ENCODE peak calls at places on chromosome 2, in ten cellular contexts. One of them, this sample, is unnamed.

GRCh38 chr2:36971990-36972389 is 5.7 kb upstream of the STRN start:
- DNase-seq in H9: no peak
- DNase-seq in Peyer's patch: no peak
- DNase-seq in PC-9: no peak
- DNase-seq in brain microvascular endothelial cell: no peak
- DNase-seq in BE2C: no peak
- DNase-seq in cardiac muscle cell: no peak
- DNase-seq in esophagus squamous epithelium: no peak
- DNase-seq in heart left ventricle: no peak
- DNase-seq in pancreas: no peak
- DNase-seq in this sample: no peak

GRCh38 chr2:140392824-140393223 is 1612.6 kb upstream of the NXPH2 start:
- DNase-seq in PC-9: no peak
- DNase-seq in heart left ventricle: no peak
- DNase-seq in cardiac muscle cell: peak; percentile 37
- DNase-seq in brain microvascular endothelial cell: peak; percentile 57
- DNase-seq in H9: no peak
- DNase-seq in Peyer's patch: no peak
- DNase-seq in esophagus squamous epithelium: no peak
- DNase-seq in BE2C: no peak
- DNase-seq in pancreas: no peak
- DNase-seq in this sample: no peak

GRCh38 chr2:228493852-228494251 is 312.4 kb upstream of the SPHKAP start:
- DNase-seq in H9: no peak
- DNase-seq in heart left ventricle: no peak
- DNase-seq in PC-9: no peak
- DNase-seq in BE2C: no peak
- DNase-seq in pancreas: no peak
- DNase-seq in Peyer's patch: no peak
- DNase-seq in brain microvascular endothelial cell: no peak
- DNase-seq in cardiac muscle cell: no peak
- DNase-seq in esophagus squamous epithelium: no peak
- DNase-seq in this sample: no peak

GRCh38 chr2:138012082-138012481 is 47.8 kb downstream of the HNMT start:
- DNase-seq in H9: no peak
- DNase-seq in heart left ventricle: no peak
- DNase-seq in esophagus squamous epithelium: no peak
- DNase-seq in brain microvascular endothelial cell: no peak
- DNase-seq in pancreas: no peak
- DNase-seq in Peyer's patch: no peak
- DNase-seq in cardiac muscle cell: no peak
- DNase-seq in BE2C: no peak
- DNase-seq in PC-9: no peak
- DNase-seq in this sample: no peak

GRCh38 chr2:167551411-167551810 is 663.1 kb downstream of the XIRP2 start:
- DNase-seq in cardiac muscle cell: no peak
- DNase-seq in heart left ventricle: no peak
- DNase-seq in pancreas: no peak
- DNase-seq in PC-9: no peak
- DNase-seq in H9: no peak
- DNase-seq in brain microvascular endothelial cell: no peak
- DNase-seq in BE2C: no peak
- DNase-seq in Peyer's patch: no peak
- DNase-seq in esophagus squamous epithelium: no peak
- DNase-seq in this sample: no peak

GRCh38 chr2:228657807-228658402 is 476.4 kb upstream of the SPHKAP start:
- DNase-seq in BE2C: no peak
- DNase-seq in Peyer's patch: no peak
- DNase-seq in cardiac muscle cell: peak; percentile 62
- DNase-seq in brain microvascular endothelial cell: no peak
- DNase-seq in H9: no peak
- DNase-seq in pancreas: no peak
- DNase-seq in PC-9: peak; percentile 1
- DNase-seq in heart left ventricle: no peak
- DNase-seq in esophagus squamous epithelium: no peak
- DNase-seq in this sample: no peak

GRCh38 chr2:44543773-44544725 is 182.3 kb downstream of the CAMKMT start:
- DNase-seq in cardiac muscle cell: no peak
- DNase-seq in PC-9: peak; percentile 24
- DNase-seq in heart left ventricle: no peak
- DNase-seq in brain microvascular endothelial cell: no peak
- DNase-seq in Peyer's patch: no peak
- DNase-seq in H9: peak; percentile 35
- DNase-seq in pancreas: no peak
- DNase-seq in BE2C: peak; percentile 45
- DNase-seq in esophagus squamous epithelium: no peak
- DNase-seq in this sample: no peak

GRCh38 chr2:85605406-85606115 is 3.1 kb upstream of the TMEM150A start:
- DNase-seq in heart left ventricle: no peak
- DNase-seq in BE2C: no peak
- DNase-seq in brain microvascular endothelial cell: peak; percentile 94
- DNase-seq in pancreas: no peak
- DNase-seq in esophagus squamous epithelium: no peak
- DNase-seq in Peyer's patch: no peak
- DNase-seq in cardiac muscle cell: peak; percentile 94
- DNase-seq in PC-9: no peak
- DNase-seq in H9: no peak
- DNase-seq in this sample: no peak

GRCh38 chr2:234044157-234044556 is 6.3 kb upstream of the SPP2 start:
- DNase-seq in brain microvascular endothelial cell: no peak
- DNase-seq in Peyer's patch: no peak
- DNase-seq in H9: no peak
- DNase-seq in PC-9: no peak
- DNase-seq in pancreas: no peak
- DNase-seq in cardiac muscle cell: peak; percentile 64
- DNase-seq in BE2C: no peak
- DNase-seq in heart left ventricle: no peak
- DNase-seq in esophagus squamous epithelium: no peak
- DNase-seq in this sample: no peak

GRCh38 chr2:191335875-191336464 is 90.8 kb downstream of the MYO1B start:
- DNase-seq in esophagus squamous epithelium: no peak
- DNase-seq in BE2C: no peak
- DNase-seq in cardiac muscle cell: no peak
- DNase-seq in H9: no peak
- DNase-seq in pancreas: no peak
- DNase-seq in heart left ventricle: no peak
- DNase-seq in Peyer's patch: no peak
- DNase-seq in PC-9: no peak
- DNase-seq in brain microvascular endothelial cell: no peak
- DNase-seq in this sample: no peak

GRCh38 chr2:37585295-37585908 is 86.0 kb downstream of the CDC42EP3 start:
- DNase-seq in Peyer's patch: peak; percentile 26
- DNase-seq in PC-9: peak; percentile 35
- DNase-seq in BE2C: no peak
- DNase-seq in brain microvascular endothelial cell: no peak
- DNase-seq in esophagus squamous epithelium: no peak
- DNase-seq in cardiac muscle cell: no peak
- DNase-seq in pancreas: peak; percentile 42
- DNase-seq in H9: no peak
- DNase-seq in heart left ventricle: no peak
- DNase-seq in this sample: no peak

GRCh38 chr2:65491381-65491903 is 59.0 kb upstream of the SPRED2 start:
- DNase-seq in heart left ventricle: no peak
- DNase-seq in BE2C: no peak
- DNase-seq in H9: no peak
- DNase-seq in cardiac muscle cell: no peak
- DNase-seq in pancreas: no peak
- DNase-seq in PC-9: peak; percentile 45
- DNase-seq in esophagus squamous epithelium: no peak
- DNase-seq in Peyer's patch: no peak
- DNase-seq in brain microvascular endothelial cell: peak; percentile 46
- DNase-seq in this sample: no peak

GRCh38 chr2:61887684-61888303 is 662 bp downstream of the CCT4 start:
- DNase-seq in esophagus squamous epithelium: no peak
- DNase-seq in PC-9: no peak
- DNase-seq in brain microvascular endothelial cell: peak; percentile 44
- DNase-seq in Peyer's patch: no peak
- DNase-seq in heart left ventricle: no peak
- DNase-seq in H9: no peak
- DNase-seq in cardiac muscle cell: peak; percentile 53
- DNase-seq in pancreas: no peak
- DNase-seq in BE2C: no peak
- DNase-seq in this sample: no peak

GRCh38 chr2:80303006-80303741 is 1.4 kb downstream of the LRRTM1 start:
- DNase-seq in esophagus squamous epithelium: no peak
- DNase-seq in cardiac muscle cell: no peak
- DNase-seq in pancreas: no peak
- DNase-seq in heart left ventricle: no peak
- DNase-seq in PC-9: no peak
- DNase-seq in Peyer's patch: no peak
- DNase-seq in brain microvascular endothelial cell: no peak
- DNase-seq in H9: peak; percentile 66
- DNase-seq in BE2C: peak; percentile 61
- DNase-seq in this sample: peak; percentile 26

GRCh38 chr2:234081970-234082822 is 31.7 kb downstream of the SPP2 start:
- DNase-seq in brain microvascular endothelial cell: no peak
- DNase-seq in cardiac muscle cell: no peak
- DNase-seq in H9: no peak
- DNase-seq in Peyer's patch: no peak
- DNase-seq in esophagus squamous epithelium: no peak
- DNase-seq in PC-9: peak; percentile 61
- DNase-seq in pancreas: peak; percentile 73
- DNase-seq in BE2C: no peak
- DNase-seq in heart left ventricle: no peak
- DNase-seq in this sample: no peak

DNA sequence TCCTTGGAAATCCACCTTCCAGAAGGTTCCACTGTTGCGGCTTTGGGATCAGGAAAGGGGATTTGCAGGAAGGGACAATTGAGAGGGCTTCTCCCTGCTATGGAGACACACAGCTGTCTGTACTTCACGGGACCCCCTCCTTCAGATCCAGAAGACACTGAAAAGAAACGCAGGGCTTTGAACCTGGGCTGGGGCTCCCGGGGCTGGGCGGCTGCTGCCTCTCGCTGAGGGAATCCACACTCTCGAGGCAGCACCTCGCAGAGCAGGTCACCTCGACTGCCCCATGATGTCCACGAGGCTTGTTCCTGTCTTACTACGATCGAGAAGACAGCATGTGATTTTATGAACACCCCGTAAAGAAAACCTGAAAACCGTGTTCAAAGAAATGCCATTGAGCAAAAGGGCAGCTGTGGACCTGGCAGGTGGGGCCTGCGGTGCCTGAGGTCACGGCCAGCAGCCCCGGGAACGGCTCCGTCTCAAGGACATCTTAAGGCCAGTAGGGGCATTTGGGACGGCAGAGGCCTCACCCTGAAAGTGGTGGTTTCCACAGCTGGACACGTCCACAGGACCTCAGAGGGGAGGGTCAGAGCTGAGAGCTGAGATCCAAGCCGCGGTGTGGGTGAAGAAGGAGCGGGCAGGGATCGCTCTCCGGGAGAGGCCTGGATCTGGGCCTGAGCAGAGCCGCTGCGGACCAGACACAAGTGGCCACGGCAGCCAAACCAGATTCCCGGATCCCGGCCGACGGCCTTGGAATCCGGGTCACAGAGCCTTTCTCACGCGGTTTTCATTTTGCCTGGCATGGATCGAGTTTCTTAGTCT is 165.7 kb downstream of the RTP5 start:
- DNase-seq in brain microvascular endothelial cell: no peak
- DNase-seq in BE2C: no peak
- DNase-seq in esophagus squamous epithelium: no peak
- DNase-seq in Peyer's patch: no peak
- DNase-seq in H9: peak; percentile 24
- DNase-seq in PC-9: no peak
- DNase-seq in heart left ventricle: no peak
- DNase-seq in cardiac muscle cell: no peak
- DNase-seq in pancreas: no peak
- DNase-seq in this sample: no peak
- H3K27me3 ChIP-seq in brain microvascular endothelial cell: peaks cover 24% of the 10 kb centered on the region
- H3K27me3 ChIP-seq in BE2C: peaks cover 6% of the 10 kb centered on the region
- H3K27me3 ChIP-seq in esophagus squamous epithelium: peaks cover 93% of the 10 kb centered on the region
- H3K27me3 ChIP-seq in Peyer's patch: no peaks in the 10 kb centered on the region
- H3K27me3 ChIP-seq in H9: peaks cover 2% of the 10 kb centered on the region
- H3K27me3 ChIP-seq in PC-9: peaks cover 100% of the 10 kb centered on the region
- H3K27me3 ChIP-seq in heart left ventricle: peaks cover 28% of the 10 kb centered on the region
- H3K27me3 ChIP-seq in cardiac muscle cell: no peaks in the 10 kb centered on the region
- H3K27me3 ChIP-seq in pancreas: no peaks in the 10 kb centered on the region
- H3K27me3 ChIP-seq in this sample: no peaks in the 10 kb centered on the region

DNA sequence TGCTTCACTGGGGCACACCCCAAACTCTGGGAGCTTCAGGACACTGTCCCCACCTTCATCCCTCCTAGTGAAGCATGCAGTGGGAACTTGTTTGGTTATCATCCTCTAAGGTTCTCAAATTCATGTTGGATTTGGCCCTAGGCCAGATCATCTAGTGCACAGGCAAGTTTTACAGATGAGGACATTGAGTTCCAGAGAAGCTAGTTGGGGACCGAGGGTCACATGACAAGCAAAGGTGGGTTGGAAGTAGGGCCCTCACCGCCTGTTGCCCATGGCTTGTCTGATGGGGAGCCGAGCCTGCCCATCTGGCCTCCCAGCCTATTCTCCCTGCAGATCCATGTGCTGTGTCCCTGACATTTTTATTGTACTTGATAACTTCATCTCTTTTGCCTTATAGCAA is 2.8 kb downstream of the PRKCE start:
- DNase-seq in Peyer's patch: no peak
- DNase-seq in brain microvascular endothelial cell: no peak
- DNase-seq in BE2C: no peak
- DNase-seq in heart left ventricle: no peak
- DNase-seq in PC-9: no peak
- DNase-seq in H9: no peak
- DNase-seq in pancreas: no peak
- DNase-seq in cardiac muscle cell: peak; percentile 7
- DNase-seq in esophagus squamous epithelium: no peak
- DNase-seq in this sample: no peak
- H3K27me3 ChIP-seq in Peyer's patch: no peaks in the 10 kb centered on the region
- H3K27me3 ChIP-seq in brain microvascular endothelial cell: no peaks in the 10 kb centered on the region
- H3K27me3 ChIP-seq in BE2C: no peaks in the 10 kb centered on the region
- H3K27me3 ChIP-seq in heart left ventricle: no peaks in the 10 kb centered on the region
- H3K27me3 ChIP-seq in PC-9: no peaks in the 10 kb centered on the region
- H3K27me3 ChIP-seq in H9: peaks cover 32% of the 10 kb centered on the region
- H3K27me3 ChIP-seq in pancreas: no peaks in the 10 kb centered on the region
- H3K27me3 ChIP-seq in cardiac muscle cell: peaks cover 13% of the 10 kb centered on the region
- H3K27me3 ChIP-seq in esophagus squamous epithelium: no peaks in the 10 kb centered on the region
- H3K27me3 ChIP-seq in this sample: no peaks in the 10 kb centered on the region

DNA sequence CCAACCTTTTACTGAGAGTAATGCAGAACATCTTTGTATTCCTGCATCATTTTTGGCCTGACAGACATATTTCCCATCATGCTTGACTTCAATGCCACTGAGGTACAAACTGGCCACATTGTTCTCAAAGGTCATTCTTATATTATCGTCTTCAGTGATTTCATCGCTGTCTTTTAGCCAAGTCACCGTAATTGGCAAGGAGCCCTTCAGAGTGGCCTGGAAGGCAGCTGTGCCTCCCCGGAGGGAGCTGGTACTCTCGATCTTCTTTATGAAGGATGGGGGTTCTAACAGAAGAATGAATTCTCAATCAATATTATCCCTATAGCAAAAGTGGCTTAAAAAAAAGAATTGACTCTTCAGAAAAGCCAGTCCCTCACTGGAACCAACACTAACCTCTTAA is 75.9 kb downstream of the TTN start:
- DNase-seq in H9: no peak
- DNase-seq in Peyer's patch: no peak
- DNase-seq in BE2C: no peak
- DNase-seq in cardiac muscle cell: no peak
- DNase-seq in heart left ventricle: no peak
- DNase-seq in pancreas: no peak
- DNase-seq in brain microvascular endothelial cell: no peak
- DNase-seq in PC-9: no peak
- DNase-seq in esophagus squamous epithelium: no peak
- DNase-seq in this sample: no peak
- H3K27me3 ChIP-seq in H9: no peaks in the 10 kb centered on the region
- H3K27me3 ChIP-seq in Peyer's patch: no peaks in the 10 kb centered on the region
- H3K27me3 ChIP-seq in BE2C: no peaks in the 10 kb centered on the region
- H3K27me3 ChIP-seq in cardiac muscle cell: no peaks in the 10 kb centered on the region
- H3K27me3 ChIP-seq in heart left ventricle: no peaks in the 10 kb centered on the region
- H3K27me3 ChIP-seq in pancreas: no peaks in the 10 kb centered on the region
- H3K27me3 ChIP-seq in brain microvascular endothelial cell: no peaks in the 10 kb centered on the region
- H3K27me3 ChIP-seq in PC-9: peaks cover 86% of the 10 kb centered on the region
- H3K27me3 ChIP-seq in esophagus squamous epithelium: no peaks in the 10 kb centered on the region
- H3K27me3 ChIP-seq in this sample: no peaks in the 10 kb centered on the region

GRCh38 chr2:174327559-174327897 is 7.2 kb upstream of the SP9 start:
- DNase-seq in cardiac muscle cell: no peak
- DNase-seq in esophagus squamous epithelium: no peak
- DNase-seq in brain microvascular endothelial cell: no peak
- DNase-seq in H9: no peak
- DNase-seq in PC-9: no peak
- DNase-seq in heart left ventricle: no peak
- DNase-seq in BE2C: no peak
- DNase-seq in Peyer's patch: no peak
- DNase-seq in pancreas: no peak
- DNase-seq in this sample: no peak
- H3K27me3 ChIP-seq in cardiac muscle cell: peaks cover 96% of the 10 kb centered on the region
- H3K27me3 ChIP-seq in esophagus squamous epithelium: peaks cover 97% of the 10 kb centered on the region
- H3K27me3 ChIP-seq in brain microvascular endothelial cell: peaks cover 54% of the 10 kb centered on the region
- H3K27me3 ChIP-seq in H9: peaks cover 67% of the 10 kb centered on the region
- H3K27me3 ChIP-seq in PC-9: peaks cover 38% of the 10 kb centered on the region
- H3K27me3 ChIP-seq in heart left ventricle: peaks cover 99% of the 10 kb centered on the region
- H3K27me3 ChIP-seq in BE2C: peaks cover 69% of the 10 kb centered on the region
- H3K27me3 ChIP-seq in Peyer's patch: peaks cover 66% of the 10 kb centered on the region
- H3K27me3 ChIP-seq in pancreas: peaks cover 8% of the 10 kb centered on the region
- H3K27me3 ChIP-seq in this sample: peaks cover 84% of the 10 kb centered on the region